ENCODE peak calls at places on chromosomes 1 and 21, in four cellular contexts. R is cardiac muscle cell, K is tibial artery, E is AG04450. W is an unnamed sample. For H3K9me3 and H3K27me3, the result is how much of the 10 kb centered on the place peaks cover.

GRCh38 chr1:37028981-37029617 is 5.2 kb downstream of the GRIK3 start:
- DNase-seq in R (no peak), K (no peak), E (no peak), W (no peak)

GRCh38 chr1:54409156-54410142 is 3.3 kb upstream of the SSBP3 start:
- DNase-seq in R (no peak), K (no peak), E (no peak), W (no peak)

GRCh38 chr1:228515200-228515834 is 28.1 kb downstream of the RNF187 start:
- DNase-seq in R (peak), K (no peak), E (peak), W (peak)

GRCh38 chr21:16587141-16587570 is 857.4 kb downstream of the USP25 start:
- DNase-seq in R (no peak), K (peak), E (peak), W (no peak)

GRCh38 chr21:43364851-43365424 is 62.0 kb downstream of the SIK1 start:
- DNase-seq in R (peak), K (no peak), E (no peak), W (no peak)

GRCh38 chr1:205437570-205437969 is 15.7 kb upstream of the LEMD1 start:
- DNase-seq in R (no peak), K (no peak), E (no peak), W (no peak)

GRCh38 chr1:26066857-26067256 is 573 bp downstream of the TRIM63 start:
- DNase-seq in R (peak), K (no peak), E (no peak), W (no peak)

GRCh38 chr1:26539722-26540121 is 10.2 kb downstream of the RPS6KA1 start:
- DNase-seq in R (no peak), K (no peak), E (no peak), W (no peak)

GRCh38 chr1:10471411-10472219 is 714 bp downstream of the DFFA start:
- DNase-seq in R (no peak), K (no peak), E (no peak), W (no peak)

GRCh38 chr1:245216356-245217110 is 61.7 kb downstream of the KIF26B start:
- DNase-seq in R (no peak), K (no peak), E (no peak), W (no peak)

GRCh38 chr1:25757151-25757845 is 42.7 kb upstream of the SELENON start:
- DNase-seq in R (no peak), K (no peak), E (no peak), W (no peak)

GRCh38 chr1:57517587-57518397 is 93.9 kb upstream of the DAB1 start:
- DNase-seq in R (peak), K (no peak), E (no peak), W (no peak)

GRCh38 chr1:203120325-203121138 is 7.0 kb upstream of the ADORA1 start:
- DNase-seq in R (no peak), K (no peak), E (no peak), W (no peak)

GRCh38 chr1:101308935-101309333 is 72.1 kb downstream of the S1PR1 start:
- DNase-seq in R (no peak), K (no peak), E (no peak), W (no peak)

GRCh38 chr1:112849425-112849966 is 106.5 kb downstream of the SLC16A1 start:
- DNase-seq in R (peak), K (no peak), E (no peak), W (no peak)

GRCh38 chr1:51331206-51332100 is 1.1 kb upstream of the TTC39A start:
- DNase-seq in R (peak), K (no peak), E (no peak), W (no peak)

GRCh38 chr1:226816585-226816984 is 53.8 kb upstream of the PSEN2 start:
- DNase-seq in R (no peak), K (no peak), E (peak), W (no peak)

GRCh38 chr1:185401019-185401418 is 84.0 kb upstream of the IVNS1ABP start:
- DNase-seq in R (no peak), K (no peak), E (no peak), W (no peak)

GRCh38 chr1:245197911-245198379 is 43.2 kb downstream of the KIF26B start:
- DNase-seq in R (no peak), K (no peak), E (peak), W (no peak)

GRCh38 chr1:203325004-203325417 is 19.7 kb downstream of the BTG2 start:
- DNase-seq in R (no peak), K (no peak), E (no peak), W (no peak)

GRCh38 chr21:18041012-18041411 is 203.6 kb upstream of the CHODL start:
- DNase-seq in R (peak), K (no peak), E (no peak), W (no peak)

GRCh38 chr21:16028163-16028562 is 298.4 kb downstream of the USP25 start:
- DNase-seq in R (no peak), K (no peak), E (no peak), W (no peak)

GRCh38 chr21:44568261-44568660 is 5.3 kb upstream of the KRTAP10-4 start:
- DNase-seq in R (no peak), K (no peak), E (no peak), W (no peak)

GRCh38 chr1:36322786-36323635 is 434 bp downstream of the EVA1B start:
- DNase-seq in R (no peak), K (peak), E (no peak), W (no peak)

GRCh38 chr1:221478050-221478949 is 263.6 kb downstream of the DUSP10 start:
- DNase-seq in R (peak), K (peak), E (peak), W (peak)

GRCh38 chr1:218816999-218817398 is 356.7 kb upstream of the LYPLAL1 start:
- DNase-seq in R (peak), K (no peak), E (no peak), W (no peak)

DNA sequence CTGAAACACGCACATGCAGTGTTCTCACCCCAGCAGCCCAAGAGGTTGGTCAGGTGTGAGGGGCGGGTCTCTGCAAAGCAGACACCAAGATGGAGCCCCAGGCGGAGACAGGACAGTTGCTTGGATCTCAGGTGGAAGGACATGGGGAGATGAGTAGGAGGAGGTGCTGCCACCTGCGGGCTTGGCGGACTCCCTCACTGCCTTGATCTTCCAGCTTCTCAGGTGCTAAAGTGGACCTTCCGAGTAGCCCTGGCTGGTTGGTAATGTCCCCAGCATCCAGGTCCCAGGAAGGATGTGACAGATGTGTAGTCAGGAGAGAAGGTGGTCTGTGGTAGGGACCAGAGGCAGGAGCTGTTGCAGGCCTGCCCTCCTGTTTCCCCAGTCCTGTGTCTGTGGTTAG is 114.1 kb downstream of the AJAP1 start:
- DNase-seq in R (no peak), K (no peak), E (no peak), W (no peak)
- H3K9me3 ChIP-seq in R (under half), K (under half), E (half or more), W (under half)

DNA sequence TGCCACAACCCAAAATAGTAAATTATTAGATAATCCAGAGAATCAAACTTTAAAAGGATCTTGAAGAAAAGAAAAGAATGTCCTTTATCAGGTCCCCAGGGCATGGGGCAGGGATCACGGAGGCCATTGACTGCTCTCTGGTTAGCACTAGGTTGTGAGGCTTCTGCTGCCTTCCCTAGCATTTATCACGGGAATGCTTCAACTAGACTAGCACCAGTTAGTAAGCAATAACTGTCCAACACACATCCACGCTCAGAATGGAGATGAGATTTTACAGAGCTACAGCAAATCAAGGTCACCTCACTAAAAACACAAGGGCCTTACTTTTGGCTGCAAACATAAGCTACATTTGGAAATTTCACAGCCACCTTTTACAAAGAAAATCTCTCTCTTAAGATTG is 304.0 kb downstream of the NFIA start:
- DNase-seq in R (no peak), K (no peak), E (no peak), W (no peak)
- TF ChIP-seq CTCF in R (no peak), K (no peak), E (no peak), W (no peak)

DNA sequence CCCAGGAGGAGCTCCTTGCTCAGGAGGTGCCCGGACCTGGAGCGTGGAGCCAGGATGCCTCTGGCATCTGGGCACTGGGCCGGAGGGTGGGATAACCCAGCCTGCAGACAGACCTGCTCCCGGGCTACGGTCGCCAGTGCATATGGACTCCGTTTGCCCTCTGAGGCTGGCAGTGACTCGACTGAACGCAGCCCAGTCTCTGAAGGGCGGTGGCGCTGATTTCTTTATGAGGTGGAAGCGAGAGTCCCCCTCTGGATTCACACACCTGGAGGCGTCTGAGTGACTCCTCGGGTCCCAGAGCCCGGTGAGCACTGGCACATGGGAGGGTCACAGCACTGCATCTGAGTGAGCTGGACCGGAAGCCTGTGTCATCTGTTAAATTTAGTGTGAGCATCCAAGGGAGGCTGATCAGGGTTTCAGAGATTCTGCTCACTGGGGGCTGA is 60.5 kb upstream of the TTC34 start:
- DNase-seq in R (no peak), K (no peak), E (no peak), W (no peak)
- H3K27me3 ChIP-seq in R (under half), K (under half), E (under half), W (under half)

GRCh38 chr21:9758141-9758540 is 763.2 kb upstream of the TPTE start:
- DNase-seq in R (no peak), K (no peak), E (no peak), W (no peak)
- H3K9me3 ChIP-seq in R (under half), K (under half), E (half or more), W (under half)

W was measured in CD4-positive, alpha-beta T cell.